ENCODE peak calls at places on chromosomes 16 and 17, in six cellular contexts. N, Z, D, I, V and G are unnamed samples.

GRCh38 chr16:70674221-70675014 is 11.4 kb downstream of the MTSS2 start:
- DNase-seq in N (no peak), Z (peak), D (no peak), I (no peak), V (no peak), G (no peak)

GRCh38 chr16:14286381-14287230 is 215.5 kb downstream of the MRTFB start:
- DNase-seq in N (no peak), Z (no peak), D (no peak), I (no peak), V (no peak), G (peak)

GRCh38 chr17:44807817-44808155 is 22.3 kb downstream of the GJC1 start:
- DNase-seq in N (no peak), Z (no peak), D (no peak), I (no peak), V (no peak), G (no peak)

GRCh38 chr16:10578474-10579316 is 1.7 kb downstream of the EMP2 start:
- DNase-seq in N (peak), Z (no peak), D (peak), I (peak), V (peak), G (no peak)

GRCh38 chr16:11292076-11292748 is 11.1 kb upstream of the PRM1 start:
- DNase-seq in N (no peak), Z (no peak), D (no peak), I (no peak), V (no peak), G (no peak)

GRCh38 chr17:66476014-66476413 is 173.6 kb downstream of the PRKCA start:
- DNase-seq in N (no peak), Z (no peak), D (no peak), I (no peak), V (no peak), G (no peak)

GRCh38 chr16:2033057-2033911 is 6.6 kb downstream of the NHERF2 start:
- DNase-seq in N (peak), Z (peak), D (no peak), I (peak), V (peak), G (peak)

GRCh38 chr16:55207679-55208294 is 116.2 kb upstream of the IRX6 start:
- DNase-seq in N (no peak), Z (no peak), D (no peak), I (no peak), V (no peak), G (no peak)

GRCh38 chr17:83107656-83108048 is 28.2 kb downstream of the METRNL start:
- DNase-seq in N (no peak), Z (no peak), D (no peak), I (no peak), V (no peak), G (no peak)

GRCh38 chr16:30985401-30986128 is 558 bp downstream of the HSD3B7 start:
- DNase-seq in N (no peak), Z (no peak), D (peak), I (peak), V (peak), G (no peak)

GRCh38 chr17:35056013-35056412 is 7.5 kb downstream of the RFFL start:
- DNase-seq in N (no peak), Z (no peak), D (no peak), I (no peak), V (no peak), G (no peak)

GRCh38 chr17:8154608-8155152 is 2.5 kb upstream of the PER1 start:
- DNase-seq in N (no peak), Z (no peak), D (no peak), I (no peak), V (no peak), G (no peak)

GRCh38 chr17:39036009-39036408 is 68.8 kb upstream of the FBXO47 start:
- DNase-seq in N (no peak), Z (no peak), D (no peak), I (no peak), V (peak), G (no peak)

GRCh38 chr16:66728804-66729203 is 22.6 kb downstream of the DYNC1LI2 start:
- DNase-seq in N (no peak), Z (peak), D (no peak), I (no peak), V (no peak), G (no peak)

DNA sequence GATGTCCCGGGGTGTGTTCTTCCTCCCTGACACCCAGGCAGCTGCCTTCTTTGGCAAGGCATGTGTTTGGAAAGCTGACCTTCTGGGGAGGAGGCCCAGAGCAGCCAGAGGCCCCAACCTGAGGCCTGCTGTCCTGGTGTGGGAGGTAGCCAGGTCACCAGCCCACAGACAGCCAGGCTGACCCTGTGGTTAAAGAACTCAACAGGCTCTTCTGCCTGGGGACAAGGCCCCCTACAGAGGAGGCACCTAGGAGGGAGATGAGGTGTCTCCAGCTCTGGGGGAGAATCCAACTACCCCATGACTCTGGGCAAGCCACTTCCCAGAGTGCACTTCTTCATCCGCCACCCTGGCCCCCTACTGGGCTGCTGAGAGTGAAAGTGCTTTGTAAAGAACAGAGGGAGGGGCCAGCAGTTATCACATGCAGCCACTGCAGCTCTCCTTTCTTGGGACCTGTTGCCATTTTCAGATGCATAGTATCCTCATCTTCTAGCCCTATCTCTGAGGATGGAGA is 13.1 kb upstream of the SREBF1 start:
- DNase-seq in N (no peak), Z (no peak), D (peak), I (peak), V (no peak), G (peak)
- TF ChIP-seq CTCF in N (peak), Z (no peak), D (peak), I (peak), V (no peak), G (no peak)

GRCh38 chr16:85473909-85474640 is 139.0 kb upstream of the GSE1 start:
- DNase-seq in N (no peak), Z (peak), D (no peak), I (no peak), V (no peak), G (no peak)
- TF ChIP-seq CTCF in N (no peak), Z (no peak), D (no peak), I (no peak), V (no peak), G (no peak)

DNA sequence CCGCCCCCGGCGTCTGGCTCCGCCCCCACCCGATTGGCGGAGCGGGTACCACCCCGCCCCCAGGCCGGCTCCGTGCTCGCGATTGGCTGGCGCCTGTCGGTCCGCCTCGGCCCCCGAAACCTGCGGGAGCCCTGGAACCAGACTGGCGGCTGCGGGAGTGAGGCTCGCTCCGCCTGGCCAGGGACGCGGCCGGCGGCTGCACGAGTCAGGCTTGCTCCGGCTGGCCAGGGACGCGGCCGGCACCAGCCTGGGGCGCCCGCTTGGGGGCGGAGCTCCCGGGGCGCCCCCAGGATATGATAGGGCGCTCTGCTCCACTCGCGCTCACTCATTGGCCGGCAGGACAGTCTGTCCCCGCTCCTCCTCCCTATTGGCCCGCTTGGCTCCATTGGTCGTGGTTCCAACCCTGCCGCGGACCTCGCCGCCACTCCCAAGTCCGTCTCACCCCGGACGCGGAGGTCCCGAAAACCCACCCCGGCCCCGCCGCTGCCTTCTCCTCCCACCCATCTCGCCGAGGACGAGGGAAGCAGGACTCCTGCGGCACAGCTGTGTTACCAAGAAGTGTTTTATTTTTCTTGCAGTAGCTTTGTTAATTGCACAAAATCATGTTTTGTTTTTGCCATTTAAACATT is 340 bp upstream of the ROGDI start:
- DNase-seq in N (peak), Z (peak), D (peak), I (peak), V (peak), G (peak)
- TF ChIP-seq CTCF in N (peak), Z (no peak), D (peak), I (peak), V (no peak), G (no peak)

GRCh38 chr17:19799796-19800195 is 51.7 kb upstream of the ALDH3A1 start:
- DNase-seq in N (no peak), Z (no peak), D (no peak), I (no peak), V (no peak), G (no peak)

GRCh38 chr17:19796457-19796856 is 48.4 kb upstream of the ALDH3A1 start:
- DNase-seq in N (no peak), Z (no peak), D (no peak), I (no peak), V (no peak), G (no peak)

GRCh38 chr17:19805006-19805405 is 56.9 kb upstream of the ALDH3A1 start:
- DNase-seq in N (no peak), Z (no peak), D (no peak), I (no peak), V (no peak), G (no peak)

DNA sequence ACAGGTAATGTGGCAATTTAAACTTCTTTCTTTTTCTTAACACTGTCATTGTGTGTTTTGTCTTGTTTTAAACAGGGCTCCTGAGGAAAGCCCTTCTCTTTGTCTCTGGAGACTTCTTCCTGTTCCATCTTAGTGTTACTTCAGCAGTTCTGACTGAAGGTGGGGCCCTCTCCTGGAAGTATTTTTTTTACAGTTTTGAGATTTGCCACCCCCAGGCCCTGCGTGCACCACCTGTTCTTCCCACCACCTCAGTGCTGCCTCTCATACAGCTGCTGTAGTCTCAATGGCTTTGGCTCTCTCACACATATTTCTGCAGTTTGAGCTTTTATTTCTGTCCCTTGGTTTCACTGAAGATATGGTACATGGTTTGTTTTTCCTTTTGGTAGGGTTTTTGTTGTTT is 52.5 kb upstream of the ALDH3A1 start:
- DNase-seq in N (no peak), Z (no peak), D (no peak), I (no peak), V (no peak), G (no peak)
- TF ChIP-seq CTCF in N (no peak), Z (no peak), D (no peak), I (no peak), V (no peak), G (no peak)

GRCh38 chr17:33925650-33926049 is 329.4 kb upstream of the CCL2 start:
- DNase-seq in N (no peak), Z (no peak), D (no peak), I (no peak), V (no peak), G (no peak)

GRCh38 chr17:33924105-33924504 is 331.0 kb upstream of the CCL2 start:
- DNase-seq in N (no peak), Z (no peak), D (no peak), I (no peak), V (no peak), G (no peak)

GRCh38 chr17:33929181-33929724 is 325.8 kb upstream of the CCL2 start:
- DNase-seq in N (no peak), Z (no peak), D (no peak), I (no peak), V (no peak), G (no peak)

GRCh38 chr17:33922971-33923370 is 332.1 kb upstream of the CCL2 start:
- DNase-seq in N (no peak), Z (no peak), D (no peak), I (no peak), V (no peak), G (no peak)

GRCh38 chr17:33927732-33928133 is 327.4 kb upstream of the CCL2 start:
- DNase-seq in N (no peak), Z (no peak), D (no peak), I (peak), V (no peak), G (no peak)
- TF ChIP-seq CTCF in N (peak), Z (no peak), D (no peak), I (no peak), V (no peak), G (no peak)

DNA sequence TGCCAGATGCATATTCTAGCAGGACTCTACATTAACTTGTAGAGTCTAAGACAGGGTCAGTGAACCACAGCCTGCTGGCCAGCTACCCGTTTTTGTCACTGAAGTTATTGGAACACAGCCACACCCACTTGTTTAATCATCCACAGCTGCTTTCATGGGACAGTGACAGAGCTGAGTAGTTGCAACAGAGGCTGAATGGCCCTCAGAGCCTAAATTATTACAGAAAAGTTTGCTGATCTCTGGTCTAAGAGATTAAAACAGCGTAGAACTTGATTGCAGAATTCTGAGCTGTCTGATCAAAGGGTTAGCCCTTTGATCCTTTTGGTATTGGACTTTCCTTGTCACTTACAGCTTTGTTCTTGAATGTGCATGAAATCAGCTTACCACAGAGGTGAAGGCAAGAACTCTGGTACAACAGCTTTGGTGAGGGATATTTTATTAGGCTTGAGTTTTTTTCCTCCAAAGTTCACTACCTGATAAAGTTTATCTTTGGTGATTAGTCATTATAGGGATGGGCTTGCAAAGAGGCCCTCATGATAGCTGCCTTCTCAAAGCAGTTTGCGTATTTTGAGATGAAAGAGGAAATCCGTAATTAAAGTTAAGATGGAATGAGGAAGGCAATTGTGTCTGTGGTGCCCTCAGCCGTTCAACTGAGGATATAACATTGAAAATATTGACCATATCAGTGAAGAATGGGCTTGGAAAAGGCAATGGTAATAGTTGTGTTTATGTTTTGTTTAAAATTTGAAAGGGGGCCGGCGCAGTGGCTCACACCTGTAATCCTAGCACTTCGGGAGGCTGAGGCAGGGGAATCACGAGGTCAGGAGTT is 23.7 kb downstream of the ALDH3A2 start:
- DNase-seq in N (peak), Z (no peak), D (no peak), I (no peak), V (peak), G (no peak)
- TF ChIP-seq CTCF in N (no peak), Z (no peak), D (peak), I (peak), V (no peak), G (no peak)

GRCh38 chr17:10754109-10754508 is 24.3 kb upstream of the TMEM220 start:
- DNase-seq in N (peak), Z (no peak), D (no peak), I (peak), V (peak), G (no peak)
- TF ChIP-seq CTCF in N (peak), Z (no peak), D (no peak), I (peak), V (peak), G (peak)